ENCODE peak calls at places on chromosome 2, in six cellular contexts. E, Q, B, P, Y and N are unnamed samples.

GRCh38 chr2:164388511-164388910 is 232.8 kb downstream of the GRB14 start:
- DNase-seq in E (peak), Q (peak), B (peak), P (peak), Y (peak), N (peak)

GRCh38 chr2:24984912-24985311 is 13.2 kb upstream of the DNAJC27 start:
- DNase-seq in E (peak), Q (peak), B (peak), P (peak), Y (no peak), N (no peak)

GRCh38 chr2:69616755-69617154 is 26.8 kb downstream of the AAK1 start:
- DNase-seq in E (no peak), Q (no peak), B (no peak), P (no peak), Y (no peak), N (peak)

GRCh38 chr2:109648041-109648527 is 33.9 kb downstream of the SOWAHC start:
- DNase-seq in E (peak), Q (no peak), B (peak), P (no peak), Y (no peak), N (peak)

GRCh38 chr2:181138816-181139215 is 158.4 kb downstream of the UBE2E3 start:
- DNase-seq in E (peak), Q (peak), B (no peak), P (no peak), Y (no peak), N (no peak)

GRCh38 chr2:180446492-180446891 is 439.4 kb upstream of the CWC22 start:
- DNase-seq in E (no peak), Q (no peak), B (no peak), P (no peak), Y (no peak), N (no peak)

GRCh38 chr2:197309369-197310231 is 980 bp downstream of the ANKRD44 start:
- DNase-seq in E (peak), Q (no peak), B (peak), P (peak), Y (no peak), N (no peak)

GRCh38 chr2:48328972-48329723 is 200.8 kb upstream of the STON1 start:
- DNase-seq in E (no peak), Q (no peak), B (no peak), P (no peak), Y (no peak), N (no peak)

GRCh38 chr2:43178602-43179542 is 47.5 kb downstream of the ZFP36L2 start:
- DNase-seq in E (peak), Q (peak), B (peak), P (peak), Y (peak), N (peak)

GRCh38 chr2:42261531-42262195 is 92.5 kb downstream of the EML4 start:
- DNase-seq in E (no peak), Q (no peak), B (no peak), P (no peak), Y (no peak), N (no peak)

GRCh38 chr2:37230581-37230980 is 815 bp downstream of the CEBPZ start:
- DNase-seq in E (peak), Q (no peak), B (peak), P (no peak), Y (no peak), N (no peak)

GRCh38 chr2:168272225-168272624 is 24.8 kb upstream of the STK39 start:
- DNase-seq in E (no peak), Q (no peak), B (no peak), P (no peak), Y (no peak), N (no peak)

GRCh38 chr2:226828164-226828563 is 7.7 kb upstream of the RHBDD1 start:
- DNase-seq in E (no peak), Q (peak), B (no peak), P (no peak), Y (no peak), N (no peak)

GRCh38 chr2:127048618-127048935 is 58.4 kb downstream of the BIN1 start:
- DNase-seq in E (no peak), Q (no peak), B (no peak), P (peak), Y (no peak), N (no peak)

GRCh38 chr2:70902579-70902978 is 33.1 kb upstream of the ATP6V1B1 start:
- DNase-seq in E (no peak), Q (no peak), B (no peak), P (no peak), Y (no peak), N (no peak)

GRCh38 chr2:195929531-195929930 is 139.1 kb downstream of the DNAH7 start:
- DNase-seq in E (no peak), Q (no peak), B (no peak), P (no peak), Y (no peak), N (no peak)

GRCh38 chr2:196808281-196808680 is 874 bp downstream of the C2orf66 start:
- DNase-seq in E (no peak), Q (no peak), B (peak), P (no peak), Y (no peak), N (no peak)

GRCh38 chr2:66495788-66496640 is 61.1 kb downstream of the MEIS1 start:
- DNase-seq in E (peak), Q (peak), B (peak), P (peak), Y (no peak), N (peak)

GRCh38 chr2:18345848-18346247 is 214.6 kb downstream of the RDH14 start:
- DNase-seq in E (peak), Q (peak), B (no peak), P (no peak), Y (no peak), N (peak)

GRCh38 chr2:61937881-61938280 is 32.4 kb downstream of the COMMD1 start:
- DNase-seq in E (no peak), Q (no peak), B (no peak), P (no peak), Y (no peak), N (no peak)

GRCh38 chr2:148523315-148523714 is 121.2 kb upstream of the EPC2 start:
- DNase-seq in E (no peak), Q (no peak), B (no peak), P (peak), Y (no peak), N (no peak)

GRCh38 chr2:65159921-65160320 is 30.0 kb upstream of the RAB1A start:
- DNase-seq in E (no peak), Q (no peak), B (no peak), P (no peak), Y (no peak), N (no peak)

GRCh38 chr2:42847596-42848151 is 55.3 kb upstream of the HAAO start:
- DNase-seq in E (no peak), Q (no peak), B (no peak), P (no peak), Y (no peak), N (no peak)

GRCh38 chr2:67289921-67290371 is 107.2 kb upstream of the ETAA1 start:
- DNase-seq in E (peak), Q (peak), B (no peak), P (no peak), Y (no peak), N (peak)

GRCh38 chr2:157032019-157032418 is 225.5 kb upstream of the GALNT5 start:
- DNase-seq in E (peak), Q (peak), B (no peak), P (no peak), Y (no peak), N (peak)

GRCh38 chr2:25420820-25421237 is 79.1 kb upstream of the DNMT3A start:
- DNase-seq in E (no peak), Q (no peak), B (no peak), P (no peak), Y (no peak), N (no peak)

GRCh38 chr2:42793314-42794270 is 1.2 kb upstream of the HAAO start:
- DNase-seq in E (peak), Q (no peak), B (peak), P (no peak), Y (no peak), N (no peak)

GRCh38 chr2:238231251-238231793 is 8.5 kb downstream of the HES6 start:
- DNase-seq in E (peak), Q (peak), B (peak), P (peak), Y (no peak), N (peak)

GRCh38 chr2:20675701-20676352 is 8.9 kb downstream of the GDF7 start:
- DNase-seq in E (no peak), Q (no peak), B (no peak), P (peak), Y (no peak), N (no peak)

GRCh38 chr2:59029058-59029457 is 787.9 kb upstream of the FANCL start:
- DNase-seq in E (no peak), Q (no peak), B (no peak), P (no peak), Y (no peak), N (no peak)

GRCh38 chr2:7552825-7553550 is 635.8 kb downstream of the RNF144A start:
- DNase-seq in E (no peak), Q (no peak), B (peak), P (no peak), Y (no peak), N (no peak)

GRCh38 chr2:233049194-233049761 is 10.9 kb upstream of the INPP5D start:
- DNase-seq in E (no peak), Q (no peak), B (no peak), P (no peak), Y (no peak), N (no peak)

GRCh38 chr2:217837530-217837929 is 165.3 kb downstream of the TNS1 start:
- DNase-seq in E (no peak), Q (no peak), B (no peak), P (no peak), Y (no peak), N (no peak)

GRCh38 chr2:84077504-84077903 is 381.6 kb downstream of the SUCLG1 start:
- DNase-seq in E (no peak), Q (no peak), B (peak), P (peak), Y (no peak), N (no peak)

GRCh38 chr2:191927991-191928390 is 81.1 kb upstream of the CAVIN2 start:
- DNase-seq in E (peak), Q (peak), B (no peak), P (no peak), Y (no peak), N (no peak)

GRCh38 chr2:31383471-31384153 is 30.9 kb downstream of the XDH start:
- DNase-seq in E (peak), Q (peak), B (no peak), P (no peak), Y (no peak), N (no peak)

GRCh38 chr2:120635146-120635545 is 100.5 kb upstream of the GLI2 start:
- DNase-seq in E (no peak), Q (no peak), B (no peak), P (no peak), Y (no peak), N (no peak)

GRCh38 chr2:164275659-164276058 is 345.6 kb downstream of the GRB14 start:
- DNase-seq in E (no peak), Q (no peak), B (no peak), P (no peak), Y (no peak), N (no peak)

DNA sequence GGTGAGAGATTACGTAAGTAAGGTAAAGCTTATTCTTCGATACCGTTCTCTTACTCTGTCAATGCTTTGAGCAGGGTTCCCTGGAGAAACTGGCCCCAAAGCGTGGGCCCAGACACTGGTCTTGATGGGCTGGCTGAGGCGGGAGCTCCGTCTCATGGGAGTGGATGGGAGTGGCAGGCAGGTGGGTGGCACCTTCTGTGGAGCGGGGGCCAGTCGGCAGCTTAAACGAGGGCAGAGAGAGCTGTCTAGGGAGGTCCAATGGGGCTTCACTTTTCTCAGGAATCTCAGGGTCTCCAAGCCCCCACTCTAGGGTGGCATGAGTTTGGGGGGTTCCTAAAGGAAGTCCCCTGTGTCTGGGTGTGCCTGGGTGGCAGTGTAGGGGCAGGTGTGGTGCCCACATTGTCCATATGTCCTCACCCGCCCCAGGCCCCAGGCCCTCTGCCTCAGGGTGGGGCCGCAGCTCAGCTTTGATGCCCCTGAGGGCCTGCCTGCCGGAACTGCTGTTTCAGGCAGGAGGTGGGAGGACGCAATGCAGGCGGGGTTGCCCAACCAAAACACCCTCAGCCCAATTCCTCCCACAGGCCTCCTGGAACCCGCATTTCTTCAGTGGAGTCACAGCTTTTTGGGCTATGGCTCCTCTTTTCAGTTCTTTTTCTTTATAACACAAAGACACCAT is 32.5 kb upstream of the FOSL2 start:
- DNase-seq in E (no peak), Q (no peak), B (no peak), P (no peak), Y (no peak), N (peak)
- H3K4me2 ChIP-seq in E (no peak), Q (no peak), B (no peak), P (no peak), Y (no peak), N (no peak)

GRCh38 chr2:30231726-30232026 is 342 bp downstream of the LBH start:
- DNase-seq in E (no peak), Q (no peak), B (peak), P (no peak), Y (peak), N (peak)
- H3K4ac ChIP-seq in E (peak), Q (peak), B (peak), P (no peak), Y (no peak), N (peak)

DNA sequence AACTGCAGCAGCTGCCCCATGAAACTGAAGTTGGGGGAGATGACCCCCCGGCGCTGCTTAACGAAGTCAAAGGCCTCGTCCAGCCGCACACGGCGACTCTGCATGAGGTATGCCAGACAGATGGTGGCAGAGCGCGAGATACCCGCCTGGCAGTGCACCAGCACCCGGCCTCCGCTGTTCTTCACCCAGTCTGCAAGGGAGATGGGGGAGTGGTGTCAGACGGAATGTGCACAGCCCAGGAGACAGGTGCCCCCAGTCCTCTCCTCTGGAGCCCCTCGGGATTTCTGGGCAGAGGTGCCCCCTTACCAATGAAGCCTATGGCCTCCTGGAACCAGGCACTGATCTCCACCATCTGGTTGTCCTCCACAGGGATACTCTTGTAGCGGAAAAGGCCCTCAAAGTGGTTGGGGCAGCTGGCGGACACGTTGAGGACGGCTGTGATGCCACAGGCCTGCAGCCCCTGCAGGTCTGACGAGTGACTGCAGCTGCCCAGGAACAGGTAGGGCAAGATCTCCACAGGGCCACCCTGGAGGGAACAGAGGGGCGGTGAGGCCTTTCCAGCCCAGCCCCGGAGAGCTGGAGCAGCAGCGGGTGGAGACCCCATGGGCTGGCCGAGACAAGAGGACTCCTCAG is 1.3 kb downstream of the DUSP2 start:
- DNase-seq in E (no peak), Q (no peak), B (peak), P (peak), Y (no peak), N (peak)
- H3K4me2 ChIP-seq in E (no peak), Q (no peak), B (peak), P (peak), Y (peak), N (peak)

GRCh38 chr2:111703759-111704158 is 180.2 kb downstream of the ANAPC1 start:
- DNase-seq in E (no peak), Q (no peak), B (no peak), P (no peak), Y (no peak), N (no peak)
- H3K4ac ChIP-seq in E (no peak), Q (no peak), B (no peak), P (no peak), Y (no peak), N (no peak)

DNA sequence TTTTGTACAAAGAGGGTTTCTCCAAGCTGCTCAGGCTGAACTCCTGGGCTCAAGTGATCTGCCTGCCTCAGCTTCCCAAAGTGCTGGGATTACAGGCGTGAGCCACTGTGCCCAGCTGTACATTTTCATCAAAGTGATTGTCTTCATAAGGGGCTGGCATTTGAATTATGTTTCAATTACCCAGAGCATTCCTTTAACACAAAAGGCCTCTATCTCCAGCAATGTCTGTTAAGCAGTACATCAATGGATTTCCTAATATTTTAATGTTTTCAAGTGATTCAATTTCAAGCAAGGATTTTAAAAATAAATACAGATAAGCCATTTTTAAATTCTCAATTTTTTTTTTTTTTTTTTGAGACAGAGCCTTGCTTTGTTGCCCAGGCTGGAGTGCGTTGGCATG is 50.9 kb upstream of the AP1S3 start:
- DNase-seq in E (no peak), Q (no peak), B (no peak), P (no peak), Y (no peak), N (no peak)
- H3K4me2 ChIP-seq in E (no peak), Q (no peak), B (no peak), P (no peak), Y (no peak), N (no peak)

GRCh38 chr2:162623888-162624287 is 214.7 kb downstream of the KCNH7 start:
- DNase-seq in E (no peak), Q (no peak), B (no peak), P (no peak), Y (no peak), N (no peak)
- H3K4ac ChIP-seq in E (no peak), Q (no peak), B (no peak), P (no peak), Y (no peak), N (no peak)